ENCODE peak calls at places on chromosomes 12 and 14, in ten cellular contexts. P is tibial artery; I is OCI-LY7; E is SK-N-SH; B is aorta; R is ascending aorta; V is A549; G is CD4-positive, CD25-positive, alpha-beta regulatory T cell; T is effector memory CD4-positive, alpha-beta T cell; O is CD4-positive, alpha-beta memory T cell. S is an unnamed sample. For H3K4me1, the result is how much of the 10 kb centered on the place peaks cover.

GRCh38 chr14:103313704-103314103 is 20.3 kb upstream of the EIF5 start:
- DNase-seq in P (no peak), I (no peak), E (no peak), B (no peak), R (no peak), V (no peak), G (no peak), T (no peak), O (no peak), S (no peak)

GRCh38 chr12:131102991-131103609 is 149.4 kb downstream of the ADGRD1 start:
- DNase-seq in P (peak), I (no peak), E (no peak), B (no peak), R (no peak), V (no peak), G (no peak), T (no peak), O (no peak), S (peak)

GRCh38 chr14:95273041-95273978 is 46.4 kb downstream of the CLMN start:
- DNase-seq in P (no peak), I (no peak), E (no peak), B (no peak), R (no peak), V (no peak), G (no peak), T (no peak), O (no peak), S (no peak)

GRCh38 chr14:68814376-68815287 is 21.8 kb upstream of the ZFP36L1 start:
- DNase-seq in P (peak), I (peak), E (peak), B (peak), R (no peak), V (peak), G (peak), T (peak), O (peak), S (no peak)

GRCh38 chr12:123621619-123622530 is 11.6 kb downstream of the EIF2B1 start:
- DNase-seq in P (no peak), I (no peak), E (no peak), B (no peak), R (no peak), V (no peak), G (no peak), T (no peak), O (no peak), S (no peak)

GRCh38 chr14:93736378-93737014 is 51.8 kb downstream of the PRIMA1 start:
- DNase-seq in P (no peak), I (peak), E (no peak), B (peak), R (no peak), V (peak), G (no peak), T (no peak), O (no peak), S (no peak)

GRCh38 chr14:75422169-75422568 is 5.7 kb upstream of the JDP2 start:
- DNase-seq in P (no peak), I (no peak), E (no peak), B (no peak), R (no peak), V (peak), G (no peak), T (no peak), O (no peak), S (no peak)

GRCh38 chr14:102902523-102903247 is 19.8 kb upstream of the AMN start:
- DNase-seq in P (no peak), I (no peak), E (peak), B (peak), R (no peak), V (no peak), G (no peak), T (no peak), O (no peak), S (no peak)

GRCh38 chr12:109685574-109686447 is 27.8 kb upstream of the FAM222A start:
- DNase-seq in P (no peak), I (no peak), E (no peak), B (no peak), R (no peak), V (no peak), G (no peak), T (no peak), O (no peak), S (no peak)

GRCh38 chr12:9244894-9245293 is 36.7 kb upstream of the PZP start:
- DNase-seq in P (no peak), I (no peak), E (no peak), B (no peak), R (no peak), V (peak), G (peak), T (no peak), O (no peak), S (peak)

GRCh38 chr12:41684997-41685396 is 459.7 kb downstream of the GXYLT1 start:
- DNase-seq in P (no peak), I (no peak), E (no peak), B (no peak), R (no peak), V (peak), G (peak), T (no peak), O (no peak), S (no peak)

GRCh38 chr12:19694627-19695026 is 255.3 kb downstream of the AEBP2 start:
- DNase-seq in P (no peak), I (no peak), E (no peak), B (no peak), R (no peak), V (no peak), G (no peak), T (no peak), O (no peak), S (no peak)

GRCh38 chr12:15011162-15011561 is 38.3 kb downstream of the PDE6H start:
- DNase-seq in P (no peak), I (peak), E (no peak), B (no peak), R (no peak), V (peak), G (peak), T (no peak), O (no peak), S (no peak)

GRCh38 chr14:55130194-55130550 is 1.1 kb downstream of the LGALS3 start:
- DNase-seq in P (no peak), I (no peak), E (no peak), B (peak), R (no peak), V (peak), G (no peak), T (no peak), O (no peak), S (no peak)

GRCh38 chr14:59481407-59482119 is 2.6 kb downstream of the L3HYPDH start:
- DNase-seq in P (no peak), I (no peak), E (no peak), B (no peak), R (no peak), V (peak), G (no peak), T (no peak), O (no peak), S (no peak)

GRCh38 chr14:64296561-64296960 is 2.4 kb upstream of the ESR2 start:
- DNase-seq in P (no peak), I (no peak), E (no peak), B (no peak), R (no peak), V (no peak), G (peak), T (no peak), O (no peak), S (no peak)

GRCh38 chr14:67977468-67978034 is 158.0 kb downstream of the RAD51B start:
- DNase-seq in P (no peak), I (no peak), E (no peak), B (no peak), R (no peak), V (no peak), G (no peak), T (no peak), O (no peak), S (no peak)

GRCh38 chr14:100261621-100262020 is 22.7 kb downstream of the YY1 start:
- DNase-seq in P (no peak), I (no peak), E (no peak), B (no peak), R (no peak), V (no peak), G (peak), T (no peak), O (no peak), S (no peak)

GRCh38 chr14:100670017-100670974 is 56.4 kb upstream of the DLK1 start:
- DNase-seq in P (no peak), I (no peak), E (no peak), B (no peak), R (no peak), V (no peak), G (no peak), T (no peak), O (no peak), S (no peak)

GRCh38 chr12:89663577-89664357 is 44.9 kb downstream of the ATP2B1 start:
- DNase-seq in P (no peak), I (peak), E (peak), B (no peak), R (no peak), V (no peak), G (peak), T (no peak), O (no peak), S (no peak)

GRCh38 chr12:14699923-14700322 is 3.5 kb upstream of the GUCY2C start:
- DNase-seq in P (no peak), I (no peak), E (no peak), B (no peak), R (no peak), V (no peak), G (no peak), T (no peak), O (no peak), S (no peak)

GRCh38 chr12:91852646-91853045 is 293.0 kb downstream of the BTG1 start:
- DNase-seq in P (no peak), I (no peak), E (no peak), B (no peak), R (no peak), V (no peak), G (no peak), T (no peak), O (no peak), S (no peak)

GRCh38 chr12:10634427-10634826 is 21.0 kb upstream of the MAGOHB start:
- DNase-seq in P (no peak), I (no peak), E (no peak), B (no peak), R (no peak), V (no peak), G (no peak), T (no peak), O (no peak), S (no peak)

GRCh38 chr14:94888108-94888507 is 118.2 kb upstream of the GSC start:
- DNase-seq in P (no peak), I (no peak), E (no peak), B (no peak), R (no peak), V (no peak), G (no peak), T (no peak), O (no peak), S (no peak)

GRCh38 chr12:40104461-40105264 is 1.2 kb downstream of the SLC2A13 start:
- DNase-seq in P (no peak), I (peak), E (no peak), B (no peak), R (no peak), V (peak), G (no peak), T (no peak), O (no peak), S (no peak)

GRCh38 chr12:109112720-109113465 is 3.5 kb upstream of the ACACB start:
- DNase-seq in P (no peak), I (no peak), E (no peak), B (no peak), R (no peak), V (no peak), G (no peak), T (no peak), O (no peak), S (no peak)

GRCh38 chr12:61584943-61585342 is 675.3 kb upstream of the USP15 start:
- DNase-seq in P (no peak), I (no peak), E (no peak), B (no peak), R (no peak), V (no peak), G (no peak), T (no peak), O (no peak), S (no peak)

GRCh38 chr12:114371250-114371649 is 34.7 kb downstream of the TBX5 start:
- DNase-seq in P (no peak), I (no peak), E (no peak), B (no peak), R (no peak), V (no peak), G (no peak), T (no peak), O (no peak), S (no peak)

GRCh38 chr12:25992026-25992782 is 33.7 kb downstream of the RASSF8 start:
- DNase-seq in P (no peak), I (no peak), E (no peak), B (no peak), R (no peak), V (no peak), G (no peak), T (no peak), O (no peak), S (no peak)
- H3K4me1 ChIP-seq in P (under half), I (under half), E (under half), B (under half), R (under half), V (under half), G (under half), T (under half), O (under half), S (under half)

GRCh38 chr12:56115329-56115728 is 1.1 kb upstream of the RPL41 start:
- DNase-seq in P (no peak), I (no peak), E (no peak), B (no peak), R (no peak), V (peak), G (no peak), T (no peak), O (no peak), S (no peak)
- H3K4me1 ChIP-seq in P (under half), I (under half), E (under half), B (under half), R (under half), V (under half), G (under half), T (under half), O (under half), S (under half)

GRCh38 chr14:77239412-77239811 is 31.6 kb downstream of the NGB start:
- DNase-seq in P (no peak), I (no peak), E (no peak), B (no peak), R (no peak), V (no peak), G (no peak), T (no peak), O (no peak), S (no peak)
- H3K4me1 ChIP-seq in P (under half), I (under half), E (under half), B (under half), R (under half), V (under half), G (under half), T (under half), O (under half), S (under half)

GRCh38 chr12:104648746-104649145 is 192.0 kb downstream of the CHST11 start:
- DNase-seq in P (no peak), I (no peak), E (peak), B (no peak), R (no peak), V (no peak), G (no peak), T (no peak), O (no peak), S (no peak)

GRCh38 chr12:104649217-104649834 is 192.6 kb downstream of the CHST11 start:
- DNase-seq in P (no peak), I (no peak), E (no peak), B (no peak), R (no peak), V (no peak), G (no peak), T (no peak), O (no peak), S (no peak)

GRCh38 chr12:104649913-104650312 is 193.2 kb downstream of the CHST11 start:
- DNase-seq in P (no peak), I (no peak), E (no peak), B (no peak), R (no peak), V (no peak), G (no peak), T (no peak), O (no peak), S (no peak)

GRCh38 chr12:104651812-104652211 is 195.1 kb downstream of the CHST11 start:
- DNase-seq in P (no peak), I (no peak), E (no peak), B (no peak), R (no peak), V (no peak), G (no peak), T (no peak), O (no peak), S (no peak)

DNA sequence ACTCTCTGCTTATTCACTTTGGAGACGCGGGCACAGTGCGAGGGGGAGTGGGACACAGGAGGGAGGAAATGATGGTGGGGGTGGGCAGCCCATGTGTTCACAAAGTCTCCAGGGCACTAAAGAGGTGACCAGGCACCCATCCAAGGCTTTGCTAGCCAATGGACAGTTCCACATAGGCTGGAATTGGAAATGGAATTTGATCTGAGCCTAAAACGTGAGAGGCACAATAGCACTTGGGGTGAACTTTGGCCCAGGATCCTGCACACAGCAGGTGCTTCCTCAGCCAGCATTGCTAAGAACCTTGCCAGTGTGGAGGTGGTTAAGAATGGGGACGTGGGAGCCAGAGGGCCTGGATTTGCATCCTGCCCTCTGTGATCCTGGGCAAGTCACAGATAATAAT is 193.8 kb downstream of the CHST11 start:
- DNase-seq in P (no peak), I (no peak), E (no peak), B (no peak), R (no peak), V (no peak), G (no peak), T (no peak), O (no peak), S (no peak)
- H3K4me1 ChIP-seq in P (under half), I (under half), E (under half), B (under half), R (under half), V (under half), G (under half), T (under half), O (under half), S (under half)

GRCh38 chr12:93100610-93101009 is 171.5 kb upstream of the EEA1 start:
- DNase-seq in P (no peak), I (no peak), E (peak), B (no peak), R (no peak), V (no peak), G (no peak), T (no peak), O (no peak), S (no peak)

GRCh38 chr12:93101367-93101766 is 172.3 kb upstream of the EEA1 start:
- DNase-seq in P (no peak), I (no peak), E (no peak), B (no peak), R (no peak), V (no peak), G (no peak), T (no peak), O (no peak), S (no peak)

GRCh38 chr12:93102744-93103143 is 173.6 kb upstream of the EEA1 start:
- DNase-seq in P (no peak), I (no peak), E (no peak), B (no peak), R (no peak), V (no peak), G (no peak), T (no peak), O (no peak), S (no peak)

GRCh38 chr12:93103154-93103553 is 174.1 kb upstream of the EEA1 start:
- DNase-seq in P (no peak), I (no peak), E (no peak), B (no peak), R (no peak), V (no peak), G (no peak), T (no peak), O (no peak), S (no peak)

GRCh38 chr12:93102289-93102688 is 173.2 kb upstream of the EEA1 start:
- DNase-seq in P (no peak), I (no peak), E (no peak), B (no peak), R (no peak), V (no peak), G (no peak), T (no peak), O (no peak), S (no peak)
- H3K4me1 ChIP-seq in P (under half), I (under half), E (under half), B (under half), R (under half), V (under half), G (under half), T (under half), O (under half), S (under half)

S was measured in uterus.